ENCODE peak calls at places on chromosomes 5 and 9, in six cellular contexts. X, M, U, C, T and V are unnamed samples.

GRCh38 chr9:76162751-76163500 is 231.3 kb downstream of the RFK start:
- DNase-seq in X (no peak), M (no peak), U (no peak), C (no peak), T (peak), V (no peak)

GRCh38 chr5:99379187-99379586 is 450.4 kb upstream of the CHD1 start:
- DNase-seq in X (no peak), M (no peak), U (no peak), C (no peak), T (no peak), V (no peak)

GRCh38 chr5:74375271-74375670 is 265.3 kb downstream of the ENC1 start:
- DNase-seq in X (no peak), M (no peak), U (no peak), C (no peak), T (no peak), V (no peak)

GRCh38 chr5:9835121-9835770 is 205.1 kb upstream of the TAS2R1 start:
- DNase-seq in X (no peak), M (no peak), U (no peak), C (no peak), T (no peak), V (no peak)

GRCh38 chr9:115930472-115930871 is 223.1 kb upstream of the PAPPA start:
- DNase-seq in X (no peak), M (no peak), U (no peak), C (no peak), T (peak), V (no peak)

GRCh38 chr5:15791274-15791673 is 291.3 kb downstream of the FBXL7 start:
- DNase-seq in X (no peak), M (no peak), U (no peak), C (no peak), T (no peak), V (no peak)

GRCh38 chr5:132296412-132297001 is 2.3 kb downstream of the SLC22A4 start:
- DNase-seq in X (no peak), M (no peak), U (no peak), C (no peak), T (peak), V (no peak)

GRCh38 chr9:133420392-133420827 is 1.8 kb upstream of the ADAMTS13 start:
- DNase-seq in X (no peak), M (peak), U (no peak), C (no peak), T (no peak), V (no peak)